ENCODE peak calls at places on chromosomes 16 and 17, in eight cellular contexts. A is central memory CD4-positive, alpha-beta T cell; X is HS-5; R is stimulated activated CD8-positive, alpha-beta memory T cell treated with anti-CD3 and anti-CD28 coated beads, Interleukin-2, amount 100 ng/mL, for 1 hour; E is GM12865; M is NCI-H510A treated with DMSO at 0.1 percent for 48 hours; Q is germinal center; L is GM10248. J is an unnamed sample.

GRCh38 chr16:11497851-11498289 is 88.8 kb downstream of the LITAF start:
- DNase-seq in A (no peak), X (no peak), R (no peak), E (no peak), M (peak; percentile 34), Q (no peak), L (no peak), J (no peak)

GRCh38 chr17:80177986-80178590 is 8.3 kb downstream of the CARD14 start:
- DNase-seq in A (no peak), X (no peak), R (no peak), E (no peak), M (no peak), Q (no peak), L (no peak), J (no peak)

GRCh38 chr16:50153648-50154368 is 702 bp downstream of the TENT4B start:
- DNase-seq in A (no peak), X (no peak), R (no peak), E (peak; percentile 52), M (peak; percentile 12), Q (peak; percentile 60), L (peak; percentile 39), J (no peak)

GRCh38 chr16:72989203-72989991 is 58.5 kb downstream of the ZFHX3 start:
- DNase-seq in A (no peak), X (peak; percentile 88), R (no peak), E (no peak), M (no peak), Q (no peak), L (no peak), J (no peak)

GRCh38 chr17:82609655-82610054 is 38.6 kb downstream of the WDR45B start:
- DNase-seq in A (no peak), X (no peak), R (no peak), E (no peak), M (no peak), Q (no peak), L (no peak), J (no peak)

GRCh38 chr17:9356488-9356911 is 219.1 kb downstream of the STX8 start:
- DNase-seq in A (no peak), X (no peak), R (no peak), E (peak; percentile 24), M (no peak), Q (no peak), L (no peak), J (no peak)

GRCh38 chr16:89122322-89122831 is 28.7 kb downstream of the ACSF3 start:
- DNase-seq in A (peak; percentile 79), X (no peak), R (peak; percentile 37), E (peak; percentile 68), M (peak; percentile 92), Q (peak; percentile 89), L (peak; percentile 85), J (no peak)

GRCh38 chr17:28944862-28945741 is 6.2 kb downstream of the PHF12 start:
- DNase-seq in A (no peak), X (peak; percentile 75), R (no peak), E (peak; percentile 40), M (no peak), Q (no peak), L (no peak), J (no peak)

GRCh38 chr17:48551206-48551597 is 6.3 kb upstream of the HOXB2 start:
- DNase-seq in A (no peak), X (no peak), R (no peak), E (no peak), M (no peak), Q (no peak), L (no peak), J (no peak)

GRCh38 chr17:35651467-35651866 is 64.3 kb downstream of the AP2B1 start:
- DNase-seq in A (no peak), X (no peak), R (no peak), E (no peak), M (no peak), Q (no peak), L (no peak), J (no peak)

GRCh38 chr16:22874394-22874793 is 60.4 kb downstream of the HS3ST2 start:
- DNase-seq in A (no peak), X (no peak), R (no peak), E (no peak), M (no peak), Q (no peak), L (no peak), J (peak; percentile 59)

J was measured in osteocyte.